ENCODE peak calls at places on chromosomes 5 and 9, in four cellular contexts. One of them, this sample, is unnamed.

GRCh38 chr5:109739741-109740140 is 50.0 kb downstream of the MAN2A1 start:
- DNase-seq in stimulated activated naive B cell treated with anti-CD40 and anti-IgM and Interleukin-4, amounts not matched to agents 10 μg/mL and 1 μg/mL and 100 μg/mL, for 72 hours: no peak
- DNase-seq in uterus: no peak
- DNase-seq in osteocyte: no peak
- DNase-seq in this sample: no peak

GRCh38 chr9:95086564-95086955 is 230.9 kb downstream of the FANCC start:
- DNase-seq in stimulated activated naive B cell treated with anti-CD40 and anti-IgM and Interleukin-4, amounts not matched to agents 10 μg/mL and 1 μg/mL and 100 μg/mL, for 72 hours: no peak
- DNase-seq in uterus: no peak
- DNase-seq in osteocyte: no peak
- DNase-seq in this sample: no peak

GRCh38 chr9:110089681-110090370 is 118.1 kb downstream of the C9orf152 start:
- DNase-seq in stimulated activated naive B cell treated with anti-CD40 and anti-IgM and Interleukin-4, amounts not matched to agents 10 μg/mL and 1 μg/mL and 100 μg/mL, for 72 hours: no peak
- DNase-seq in uterus: no peak
- DNase-seq in osteocyte: peak; percentile 44
- DNase-seq in this sample: no peak

GRCh38 chr5:140245354-140245753 is 57.5 kb downstream of the PFDN1 start:
- DNase-seq in stimulated activated naive B cell treated with anti-CD40 and anti-IgM and Interleukin-4, amounts not matched to agents 10 μg/mL and 1 μg/mL and 100 μg/mL, for 72 hours: no peak
- DNase-seq in uterus: no peak
- DNase-seq in osteocyte: no peak
- DNase-seq in this sample: no peak

GRCh38 chr5:38638656-38639055 is 82.2 kb upstream of the LIFR start:
- DNase-seq in stimulated activated naive B cell treated with anti-CD40 and anti-IgM and Interleukin-4, amounts not matched to agents 10 μg/mL and 1 μg/mL and 100 μg/mL, for 72 hours: no peak
- DNase-seq in uterus: no peak
- DNase-seq in osteocyte: no peak
- DNase-seq in this sample: no peak

GRCh38 chr9:114069476-114070187 is 8.5 kb downstream of the AMBP start:
- DNase-seq in stimulated activated naive B cell treated with anti-CD40 and anti-IgM and Interleukin-4, amounts not matched to agents 10 μg/mL and 1 μg/mL and 100 μg/mL, for 72 hours: no peak
- DNase-seq in uterus: peak; percentile 3
- DNase-seq in osteocyte: no peak
- DNase-seq in this sample: no peak

GRCh38 chr9:137582286-137582860 is 3.6 kb upstream of the DPH7 start:
- DNase-seq in stimulated activated naive B cell treated with anti-CD40 and anti-IgM and Interleukin-4, amounts not matched to agents 10 μg/mL and 1 μg/mL and 100 μg/mL, for 72 hours: no peak
- DNase-seq in uterus: no peak
- DNase-seq in osteocyte: no peak
- DNase-seq in this sample: no peak

GRCh38 chr5:37886207-37886905 is 46.5 kb upstream of the GDNF start:
- DNase-seq in stimulated activated naive B cell treated with anti-CD40 and anti-IgM and Interleukin-4, amounts not matched to agents 10 μg/mL and 1 μg/mL and 100 μg/mL, for 72 hours: no peak
- DNase-seq in uterus: no peak
- DNase-seq in osteocyte: no peak
- DNase-seq in this sample: no peak

GRCh38 chr5:127930311-127930710 is 153.3 kb upstream of the SLC12A2 start:
- DNase-seq in stimulated activated naive B cell treated with anti-CD40 and anti-IgM and Interleukin-4, amounts not matched to agents 10 μg/mL and 1 μg/mL and 100 μg/mL, for 72 hours: no peak
- DNase-seq in uterus: no peak
- DNase-seq in osteocyte: no peak
- DNase-seq in this sample: no peak

GRCh38 chr5:113043491-113043931 is 66.9 kb downstream of the DCP2 start:
- DNase-seq in stimulated activated naive B cell treated with anti-CD40 and anti-IgM and Interleukin-4, amounts not matched to agents 10 μg/mL and 1 μg/mL and 100 μg/mL, for 72 hours: no peak
- DNase-seq in uterus: no peak
- DNase-seq in osteocyte: peak; percentile 84
- DNase-seq in this sample: no peak

GRCh38 chr9:14888272-14888671 is 22.0 kb downstream of the FREM1 start:
- DNase-seq in stimulated activated naive B cell treated with anti-CD40 and anti-IgM and Interleukin-4, amounts not matched to agents 10 μg/mL and 1 μg/mL and 100 μg/mL, for 72 hours: no peak
- DNase-seq in uterus: no peak
- DNase-seq in osteocyte: no peak
- DNase-seq in this sample: no peak

GRCh38 chr5:156411131-156411727 is 84.3 kb downstream of the SGCD start:
- DNase-seq in stimulated activated naive B cell treated with anti-CD40 and anti-IgM and Interleukin-4, amounts not matched to agents 10 μg/mL and 1 μg/mL and 100 μg/mL, for 72 hours: no peak
- DNase-seq in uterus: no peak
- DNase-seq in osteocyte: no peak
- DNase-seq in this sample: no peak

GRCh38 chr5:85814596-85814995 is 803.1 kb upstream of the COX7C start:
- DNase-seq in stimulated activated naive B cell treated with anti-CD40 and anti-IgM and Interleukin-4, amounts not matched to agents 10 μg/mL and 1 μg/mL and 100 μg/mL, for 72 hours: no peak
- DNase-seq in uterus: no peak
- DNase-seq in osteocyte: no peak
- DNase-seq in this sample: no peak

GRCh38 chr9:124480621-124480981 is 26.6 kb downstream of the NR5A1 start:
- DNase-seq in stimulated activated naive B cell treated with anti-CD40 and anti-IgM and Interleukin-4, amounts not matched to agents 10 μg/mL and 1 μg/mL and 100 μg/mL, for 72 hours: no peak
- DNase-seq in uterus: no peak
- DNase-seq in osteocyte: no peak
- DNase-seq in this sample: peak; percentile 79

GRCh38 chr5:1167728-1168709 is 33.4 kb upstream of the SLC6A19 start:
- DNase-seq in stimulated activated naive B cell treated with anti-CD40 and anti-IgM and Interleukin-4, amounts not matched to agents 10 μg/mL and 1 μg/mL and 100 μg/mL, for 72 hours: peak; percentile 56
- DNase-seq in uterus: peak; percentile 58
- DNase-seq in osteocyte: no peak
- DNase-seq in this sample: peak; percentile 82

GRCh38 chr5:62190931-62191330 is 115.1 kb upstream of the KIF2A start:
- DNase-seq in stimulated activated naive B cell treated with anti-CD40 and anti-IgM and Interleukin-4, amounts not matched to agents 10 μg/mL and 1 μg/mL and 100 μg/mL, for 72 hours: no peak
- DNase-seq in uterus: no peak
- DNase-seq in osteocyte: no peak
- DNase-seq in this sample: no peak

GRCh38 chr5:172757394-172758010 is 13.5 kb downstream of the DUSP1 start:
- DNase-seq in stimulated activated naive B cell treated with anti-CD40 and anti-IgM and Interleukin-4, amounts not matched to agents 10 μg/mL and 1 μg/mL and 100 μg/mL, for 72 hours: no peak
- DNase-seq in uterus: no peak
- DNase-seq in osteocyte: no peak
- DNase-seq in this sample: no peak